ENCODE peak calls at places on chromosomes 1 and 21, in five cellular contexts. U is HCT116, O is testis, G is Peyer's patch, V is IMR-90. B is an unnamed sample. For H3K4me1, the result is how much of the 10 kb centered on the place peaks cover.

GRCh38 chr21:46111857-46112730 is 14.2 kb downstream of the COL6A2 start:
- DNase-seq in G (peak), V (no peak), O (peak), U (no peak), B (no peak)

GRCh38 chr1:182035097-182035770 is 26.3 kb downstream of the ZNF648 start:
- DNase-seq in O (no peak), V (no peak), U (no peak), G (no peak), B (no peak)

GRCh38 chr1:58874757-58875755 is 91.2 kb upstream of the JUN start:
- DNase-seq in O (no peak), G (no peak), V (peak), U (no peak), B (no peak)

GRCh38 chr1:68010094-68010493 is 40.3 kb downstream of the DIRAS3 start:
- DNase-seq in U (peak), O (no peak), G (no peak), V (peak), B (no peak)

GRCh38 chr1:95069711-95070093 is 3.0 kb downstream of the ALG14 start:
- DNase-seq in V (no peak), U (no peak), O (no peak), G (no peak), B (no peak)

GRCh38 chr1:66916320-66916719 is 8.3 kb downstream of the DNAI4 start:
- DNase-seq in V (no peak), G (no peak), U (no peak), O (no peak), B (no peak)

GRCh38 chr1:66556161-66556611 is 22.2 kb downstream of the SGIP1 start:
- DNase-seq in U (no peak), V (no peak), G (no peak), O (no peak), B (no peak)

GRCh38 chr1:220887868-220888664 is 8.8 kb downstream of the HLX start:
- DNase-seq in V (no peak), G (no peak), O (no peak), U (no peak), B (no peak)

GRCh38 chr1:223531742-223532341 is 133.7 kb downstream of the CAPN8 start:
- DNase-seq in G (peak), V (peak), U (peak), O (peak), B (peak)

GRCh38 chr1:99759529-99760160 is 6.8 kb downstream of the FRRS1 start:
- DNase-seq in U (no peak), O (no peak), G (no peak), V (no peak), B (no peak)

GRCh38 chr21:28675265-28676041 is 317.2 kb downstream of the LTN1 start:
- DNase-seq in V (no peak), O (no peak), U (no peak), G (no peak), B (no peak)

GRCh38 chr1:54403808-54404261 is 2.4 kb downstream of the SSBP3 start:
- DNase-seq in G (no peak), O (peak), V (peak), U (no peak), B (no peak)

GRCh38 chr1:111690306-111690617 is 48.9 kb downstream of the INKA2 start:
- DNase-seq in U (no peak), O (peak), V (peak), G (no peak), B (peak)

GRCh38 chr1:11985851-11986250 is 5.6 kb downstream of the MFN2 start:
- DNase-seq in G (no peak), O (no peak), U (no peak), V (peak), B (no peak)

GRCh38 chr1:53254011-53254640 is 15.8 kb upstream of the MAGOH start:
- DNase-seq in G (no peak), O (no peak), U (no peak), V (peak), B (no peak)

GRCh38 chr1:10528066-10529014 is 53.6 kb downstream of the PEX14 start:
- DNase-seq in V (peak), U (peak), O (no peak), G (no peak), B (peak)

GRCh38 chr1:43711049-43711448 is 3.7 kb downstream of the ST3GAL3 start:
- DNase-seq in G (no peak), U (no peak), V (peak), O (no peak), B (no peak)

GRCh38 chr1:171300401-171300800 is 13.6 kb upstream of the FMO4 start:
- DNase-seq in U (no peak), O (no peak), V (no peak), G (no peak), B (no peak)

GRCh38 chr21:25925936-25926335 is 191.2 kb downstream of the GABPA start:
- DNase-seq in G (no peak), U (no peak), V (peak), O (no peak), B (no peak)

GRCh38 chr1:40786171-40786994 is 2.8 kb downstream of the KCNQ4 start:
- DNase-seq in G (no peak), V (no peak), U (no peak), O (no peak), B (no peak)

GRCh38 chr1:85612704-85613361 is 32.3 kb downstream of the CCN1 start:
- DNase-seq in V (peak), G (no peak), O (peak), U (no peak), B (no peak)

GRCh38 chr1:246760426-246761347 is 36.5 kb downstream of the SCCPDH start:
- DNase-seq in G (no peak), U (no peak), V (no peak), O (no peak), B (no peak)

GRCh38 chr1:43650306-43650941 is 475 bp downstream of the KDM4A start:
- DNase-seq in G (peak), O (peak), U (peak), V (peak), B (peak)

GRCh38 chr1:12549106-12549459 is 68.9 kb downstream of the DHRS3 start:
- DNase-seq in O (peak), V (no peak), U (no peak), G (peak), B (no peak)

GRCh38 chr1:193562121-193562520 is 375.7 kb upstream of the B3GALT2 start:
- DNase-seq in G (no peak), O (no peak), U (no peak), V (no peak), B (no peak)

DNA sequence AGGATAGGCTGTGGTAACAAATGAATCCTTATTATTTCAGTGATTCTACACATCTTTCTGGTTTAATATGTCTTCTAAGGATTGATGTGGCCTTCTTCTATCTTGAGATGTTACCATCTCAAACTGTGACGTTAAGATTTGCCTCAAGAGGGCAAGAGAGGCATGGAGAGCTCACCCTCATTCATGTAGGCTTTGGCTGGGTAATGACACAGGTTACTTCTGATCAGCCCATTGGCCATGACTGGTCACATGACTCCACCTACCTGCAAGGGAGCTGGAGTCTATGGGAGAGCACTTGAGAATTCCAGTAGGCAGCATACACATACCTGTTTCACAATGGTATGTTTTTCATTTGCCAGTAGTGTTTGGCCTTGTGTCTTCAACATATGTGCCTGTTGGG is 30.0 kb downstream of the CACHD1 start:
- DNase-seq in U (peak), O (no peak), V (no peak), G (no peak), B (no peak)
- H3K4me1 ChIP-seq in U (under half), O (under half), V (under half), G (under half), B (under half)

GRCh38 chr1:113390871-113391642 is 742 bp downstream of the MAGI3 start:
- DNase-seq in V (no peak), G (peak), O (peak), U (no peak), B (peak)

GRCh38 chr1:113389356-113389952 is 861 bp upstream of the MAGI3 start:
- DNase-seq in G (no peak), U (no peak), V (no peak), O (no peak), B (no peak)

GRCh38 chr1:113388621-113389355 is 1.5 kb upstream of the MAGI3 start:
- DNase-seq in U (no peak), G (peak), V (no peak), O (no peak), B (no peak)

GRCh38 chr1:113391643-113392271 is 1.4 kb downstream of the MAGI3 start:
- DNase-seq in U (no peak), O (no peak), V (no peak), G (no peak), B (peak)

GRCh38 chr1:113389953-113390834 is at the start of gene MAGI3:
- DNase-seq in G (peak), O (peak), V (peak), U (peak), B (peak)
- TF ChIP-seq POLR2A in G (peak), O (no peak), V (peak), U (peak), B (peak)

DNA sequence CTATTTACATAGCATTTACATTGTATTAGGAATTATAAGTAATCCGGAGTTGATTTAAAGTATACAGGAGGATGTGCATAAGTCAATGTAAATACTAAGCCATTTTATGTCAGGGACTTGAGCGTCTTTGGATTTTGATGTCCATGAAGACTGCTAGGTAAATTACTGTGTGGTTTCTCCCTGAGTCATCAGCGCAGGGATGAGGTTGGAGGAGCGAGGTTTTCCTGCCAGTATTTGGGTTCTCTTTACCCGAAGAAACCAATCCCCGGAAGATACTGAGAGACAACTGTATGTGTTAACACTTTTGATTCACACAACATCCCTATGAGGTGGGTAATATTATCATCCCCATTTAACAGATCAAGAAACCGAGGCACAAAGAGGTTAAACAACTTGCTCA is 29.3 kb downstream of the BATF3 start:
- DNase-seq in G (no peak), O (no peak), U (no peak), V (no peak), B (no peak)
- H3K4me1 ChIP-seq in G (under half), O (under half), U (under half), V (under half), B (under half)

DNA sequence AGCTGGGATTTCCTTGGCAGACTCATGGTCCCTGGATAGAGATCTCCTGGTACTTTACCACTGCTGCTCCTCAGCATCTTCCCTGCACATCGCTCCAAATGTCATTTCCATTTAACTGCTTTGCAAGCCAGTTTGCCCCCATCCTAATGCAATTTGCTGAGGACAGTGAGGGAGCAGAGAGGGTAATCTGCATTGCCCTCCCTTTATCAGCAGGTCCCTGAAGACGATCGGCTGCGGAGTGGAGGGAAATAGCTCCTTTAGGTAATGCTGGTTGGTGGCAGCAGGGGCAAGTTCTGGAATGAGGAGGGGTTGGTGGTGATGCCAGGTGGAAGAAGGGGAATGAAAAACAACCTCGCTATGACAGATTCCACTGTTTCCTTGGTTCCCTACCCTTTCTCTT is 2.6 kb downstream of the PLXNA2 start:
- DNase-seq in G (no peak), U (no peak), O (no peak), V (no peak), B (no peak)
- TF ChIP-seq POLR2A in G (no peak), U (no peak), O (no peak), V (no peak), B (no peak)

GRCh38 chr1:115134850-115135484 is 45.7 kb upstream of the TSPAN2 start:
- DNase-seq in U (peak), V (peak), O (no peak), G (no peak), B (no peak)
- H3K4me1 ChIP-seq in U (under half), V (under half), O (under half), G (under half), B (under half)

GRCh38 chr1:73854527-73854926 is 343.4 kb downstream of the LRRIQ3 start:
- DNase-seq in V (no peak), U (no peak), G (no peak), O (no peak), B (no peak)

GRCh38 chr1:73862343-73862742 is 335.6 kb downstream of the LRRIQ3 start:
- DNase-seq in V (no peak), G (no peak), O (no peak), U (no peak), B (no peak)

GRCh38 chr1:73860421-73860950 is 337.5 kb downstream of the LRRIQ3 start:
- DNase-seq in V (no peak), O (no peak), U (no peak), G (no peak), B (no peak)

GRCh38 chr1:73859227-73859626 is 338.7 kb downstream of the LRRIQ3 start:
- DNase-seq in G (no peak), U (no peak), V (no peak), O (no peak), B (no peak)
- TF ChIP-seq POLR2A in G (no peak), U (no peak), V (no peak), O (no peak), B (no peak)

B was measured in prostate gland.